ENCODE peak calls at places on chromosomes 13 and 19, in ten cellular contexts. F is fibroblast of lung, N is HFFc6, V is AG09319, H is Calu3, P is adrenal gland, Q is tibial artery, O is hepatocyte, G is mucosa of descending colon, E is GM10248. B is an unnamed sample.

GRCh38 chr19:38869836-38870607 is 8.1 kb downstream of the RINL start:
- DNase-seq in F (peak; percentile 44), E (peak; percentile 92), H (no peak), O (peak; percentile 86), N (peak; percentile 24), Q (peak; percentile 78), V (no peak), P (peak; percentile 71), G (peak; percentile 95), B (no peak)

GRCh38 chr19:55643003-55643732 is at the start of gene ZNF581:
- DNase-seq in V (peak; percentile 40), N (peak; percentile 62), H (peak; percentile 85), G (peak; percentile 89), F (peak; percentile 71), Q (peak; percentile 75), O (peak; percentile 83), P (peak; percentile 81), E (peak; percentile 80), B (peak; percentile 56)

GRCh38 chr19:38020331-38020730 is 113.3 kb downstream of the SIPA1L3 start:
- DNase-seq in N (no peak), O (no peak), F (no peak), E (no peak), G (no peak), Q (no peak), V (no peak), P (no peak), H (no peak), B (no peak)

GRCh38 chr19:49663224-49663623 is 2.4 kb downstream of the IRF3 start:
- DNase-seq in P (no peak), Q (no peak), N (no peak), O (no peak), E (no peak), V (no peak), G (no peak), F (no peak), H (no peak), B (no peak)

GRCh38 chr13:99916366-99917103 is 55.0 kb downstream of the ZIC5 start:
- DNase-seq in P (no peak), V (peak; percentile 48), O (peak; percentile 74), E (peak; percentile 80), H (peak; percentile 3), N (peak; percentile 75), F (peak; percentile 82), Q (no peak), G (no peak), B (peak; percentile 33)

GRCh38 chr13:47233734-47234133 is 336.9 kb upstream of the HTR2A start:
- DNase-seq in H (no peak), G (no peak), Q (peak; percentile 26), N (no peak), F (no peak), O (no peak), E (no peak), P (no peak), V (no peak), B (no peak)

GRCh38 chr19:9839415-9839814 is 4.3 kb downstream of the PIN1 start:
- DNase-seq in V (peak; percentile 38), F (peak; percentile 75), E (no peak), N (no peak), P (peak; percentile 35), Q (no peak), G (no peak), O (peak; percentile 47), H (no peak), B (no peak)

GRCh38 chr19:28504727-28505126 is 708.2 kb downstream of the UQCRFS1 start:
- DNase-seq in N (no peak), P (no peak), F (no peak), H (no peak), G (no peak), O (no peak), V (no peak), E (no peak), Q (no peak), B (no peak)

GRCh38 chr19:45368737-45369340 is 1.5 kb downstream of the ERCC2 start:
- DNase-seq in V (no peak), N (no peak), E (no peak), F (no peak), Q (no peak), H (no peak), P (no peak), G (peak; percentile 42), O (no peak), B (no peak)

GRCh38 chr19:40921005-40921897 is 39.2 kb upstream of the CYP2A7 start:
- DNase-seq in O (peak; percentile 86), H (peak; percentile 72), P (no peak), E (no peak), V (no peak), Q (no peak), N (peak; percentile 19), F (peak; percentile 6), G (peak; percentile 74), B (no peak)

GRCh38 chr19:8530061-8530679 is 16.2 kb upstream of the ZNF414 start:
- DNase-seq in N (no peak), O (no peak), P (no peak), Q (no peak), E (no peak), V (no peak), G (no peak), F (no peak), H (no peak), B (no peak)

GRCh38 chr19:8528500-8528899 is 14.5 kb upstream of the ZNF414 start:
- DNase-seq in Q (no peak), P (no peak), F (no peak), G (no peak), N (no peak), V (no peak), O (no peak), E (no peak), H (no peak), B (no peak)

GRCh38 chr19:8529369-8530006 is 15.5 kb upstream of the ZNF414 start:
- DNase-seq in F (no peak), H (no peak), O (no peak), Q (no peak), E (no peak), P (no peak), V (no peak), G (no peak), N (no peak), B (no peak)

GRCh38 chr19:8526345-8527062 is 12.5 kb upstream of the ZNF414 start:
- DNase-seq in Q (peak; percentile 87), N (peak; percentile 85), E (peak; percentile 67), V (peak; percentile 78), F (peak; percentile 90), O (peak; percentile 96), G (peak; percentile 91), H (peak; percentile 92), P (peak; percentile 95), B (peak; percentile 78)

DNA sequence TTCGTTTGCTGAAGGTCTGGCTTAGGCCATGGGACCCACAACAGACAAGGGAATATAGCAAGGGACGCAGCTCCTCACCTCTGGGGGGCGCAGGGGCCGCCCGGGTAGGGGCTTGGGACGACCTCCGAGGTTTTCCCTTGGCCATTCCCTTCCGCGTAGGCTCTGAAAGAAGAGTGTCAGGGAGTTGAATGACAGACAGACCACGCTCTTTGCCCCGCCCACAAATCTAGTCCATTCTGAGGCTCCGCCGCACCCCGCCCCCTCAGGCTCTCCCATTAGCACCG is 11.4 kb upstream of the ZNF414 start:
- DNase-seq in Q (no peak), H (no peak), F (no peak), E (no peak), P (no peak), G (no peak), O (no peak), V (no peak), N (no peak), B (no peak)
- TF ChIP-seq CTCF in Q (peak; percentile 21), H (no peak), F (peak; percentile 23), E (no peak), P (peak; percentile 11), G (peak; percentile 13), O (peak; percentile 38), V (peak; percentile 27), N (peak; percentile 70), B (peak; percentile 43)

DNA sequence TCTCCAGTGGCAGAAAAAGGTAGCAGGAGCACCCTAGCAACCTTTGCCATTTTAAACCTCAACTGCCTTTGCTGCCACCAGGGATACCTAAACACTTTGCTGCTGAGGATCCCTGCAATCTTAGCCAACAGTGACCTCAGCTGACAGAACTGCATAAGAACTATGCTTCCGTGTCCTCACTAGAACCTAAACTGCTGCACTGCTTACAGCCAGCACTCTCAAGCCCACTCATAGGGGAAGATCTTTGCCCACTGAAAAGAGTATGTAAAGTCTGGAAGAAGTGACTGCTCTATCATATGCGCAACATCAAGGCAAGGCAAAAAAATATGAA is 270.0 kb upstream of the PCDH20 start:
- DNase-seq in Q (no peak), E (no peak), N (no peak), G (no peak), O (peak; percentile 65), H (no peak), V (no peak), F (no peak), P (no peak), B (no peak)
- TF ChIP-seq CTCF in Q (no peak), E (no peak), N (no peak), G (no peak), O (peak; percentile 61), H (no peak), V (no peak), F (no peak), P (no peak), B (no peak)

DNA sequence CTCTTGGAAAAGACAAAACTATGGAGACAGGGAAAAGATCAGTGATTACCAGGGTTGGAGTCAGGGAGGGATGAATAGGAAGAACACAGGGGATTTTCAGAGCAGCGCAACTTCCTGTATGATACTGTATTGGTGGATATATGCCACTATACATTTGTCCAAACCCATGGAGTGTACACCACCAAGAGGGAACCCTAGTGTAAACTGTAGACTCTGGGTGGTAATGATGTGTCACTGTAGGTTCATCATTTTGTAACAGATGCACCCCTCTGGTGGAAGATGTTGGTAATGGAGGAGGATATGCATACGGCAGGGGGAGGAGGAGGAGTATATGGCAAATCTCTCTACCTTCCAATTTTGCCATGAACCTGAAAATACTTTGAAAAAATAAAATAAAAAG is 68.1 kb downstream of the UFM1 start:
- DNase-seq in H (peak; percentile 11), G (no peak), E (no peak), F (peak; percentile 19), P (no peak), O (peak; percentile 9), Q (no peak), N (peak; percentile 45), V (no peak), B (no peak)
- TF ChIP-seq CTCF in H (peak; percentile 33), G (no peak), E (peak; percentile 17), F (peak; percentile 30), P (no peak), O (no peak), Q (no peak), N (peak; percentile 74), V (peak; percentile 32), B (peak; percentile 31)

DNA sequence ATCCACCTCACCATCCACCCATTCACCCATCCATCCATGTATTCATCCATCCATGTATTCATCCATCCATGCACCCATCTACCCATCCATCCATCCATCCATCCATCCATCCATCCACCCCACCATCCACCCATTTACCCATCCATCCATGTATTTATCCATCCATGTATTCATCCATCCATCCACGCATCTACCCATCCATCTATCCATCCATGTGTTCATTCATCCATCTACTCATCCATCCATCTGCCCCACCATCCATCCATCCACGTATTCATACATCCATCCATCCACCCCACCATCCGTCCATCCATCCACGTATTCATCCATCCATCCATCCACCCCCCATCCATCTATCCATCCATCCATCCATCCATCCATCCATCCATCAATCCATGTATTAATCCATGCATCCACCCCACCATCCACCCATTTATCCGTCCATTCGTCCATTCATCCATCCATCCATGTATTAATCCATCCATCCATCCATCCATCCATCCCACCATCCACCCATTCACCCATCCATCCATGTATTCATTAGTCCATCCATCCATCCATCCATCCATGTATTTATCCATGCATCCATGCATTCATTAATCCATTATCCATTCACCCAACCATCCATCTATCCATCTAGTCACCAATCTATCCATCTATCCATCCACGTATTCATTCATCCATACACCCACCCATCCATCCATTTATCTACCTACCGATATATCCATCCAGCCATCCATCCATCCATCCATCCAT is 2.6 kb downstream of the IL12RB1 start:
- DNase-seq in N (no peak), O (no peak), H (no peak), G (no peak), E (no peak), Q (no peak), P (no peak), V (no peak), F (no peak), B (no peak)
- TF ChIP-seq CTCF in N (no peak), O (no peak), H (no peak), G (no peak), E (no peak), Q (no peak), P (no peak), V (no peak), F (no peak), B (no peak)

B was measured in AG04450.